ENCODE peak calls at places on chromosomes 16 and 17, in six cellular contexts. U is uterus, T is NB4, O is left ventricle myocardium inferior, C is lower lobe of right lung, A is heart right ventricle. P is an unnamed sample.

GRCh38 chr17:33750943-33751701 is 458.0 kb upstream of the ASIC2 start:
- DNase-seq in C (peak; percentile 57), A (peak; percentile 32), O (peak; percentile 49), T (peak; percentile 63), U (peak; percentile 61), P (peak; percentile 55)

GRCh38 chr17:17685775-17686291 is 4.6 kb downstream of the RAI1 start:
- DNase-seq in O (no peak), C (peak; percentile 78), T (peak; percentile 57), A (no peak), U (peak; percentile 52), P (peak; percentile 88)

GRCh38 chr16:11234884-11235702 is 20.9 kb downstream of the SOCS1 start:
- DNase-seq in U (no peak), C (peak; percentile 71), O (no peak), A (no peak), T (peak; percentile 37), P (no peak)

GRCh38 chr16:11679941-11680911 is 12.0 kb downstream of the SNN start:
- DNase-seq in O (no peak), T (no peak), U (no peak), A (no peak), C (no peak), P (no peak)

GRCh38 chr16:84052071-84052622 is 9.6 kb upstream of the SLC38A8 start:
- DNase-seq in U (no peak), C (peak; percentile 32), A (no peak), T (no peak), O (no peak), P (peak; percentile 18)

GRCh38 chr16:57358527-57359095 is at the start of gene CCL22:
- DNase-seq in A (no peak), C (no peak), T (peak; percentile 72), O (no peak), U (no peak), P (no peak)

GRCh38 chr17:29014716-29015115 is 8.9 kb upstream of the SEZ6 start:
- DNase-seq in U (no peak), O (no peak), A (no peak), T (no peak), C (no peak), P (no peak)

GRCh38 chr16:81070979-81071378 is 6.1 kb downstream of the C16orf46 start:
- DNase-seq in O (no peak), A (no peak), T (no peak), U (no peak), C (no peak), P (no peak)

GRCh38 chr17:13087802-13088201 is 70.0 kb upstream of the ELAC2 start:
- DNase-seq in T (no peak), U (no peak), O (no peak), C (no peak), A (no peak), P (no peak)

GRCh38 chr17:20232611-20233010 is 223.5 kb downstream of the SPECC1 start:
- DNase-seq in U (no peak), C (no peak), T (no peak), A (no peak), O (no peak), P (no peak)

GRCh38 chr16:67206838-67207115 is 7.8 kb downstream of the ELMO3 start:
- DNase-seq in O (no peak), U (no peak), A (no peak), T (no peak), C (no peak), P (peak; percentile 41)

GRCh38 chr17:75647061-75647460 is 13.8 kb downstream of the SMIM5 start:
- DNase-seq in O (no peak), U (no peak), A (no peak), C (no peak), T (no peak), P (no peak)

GRCh38 chr17:48599373-48599772 is 5.4 kb downstream of the HOXB6 start:
- DNase-seq in O (no peak), C (no peak), T (no peak), A (no peak), U (no peak), P (no peak)

GRCh38 chr16:54055864-54056263 is 230.7 kb downstream of the IRX3 start:
- DNase-seq in O (no peak), C (no peak), A (no peak), T (no peak), U (no peak), P (peak; percentile 20)

GRCh38 chr17:83010323-83011200 is 68.8 kb upstream of the METRNL start:
- DNase-seq in U (no peak), C (no peak), O (no peak), T (no peak), A (no peak), P (no peak)

DNA sequence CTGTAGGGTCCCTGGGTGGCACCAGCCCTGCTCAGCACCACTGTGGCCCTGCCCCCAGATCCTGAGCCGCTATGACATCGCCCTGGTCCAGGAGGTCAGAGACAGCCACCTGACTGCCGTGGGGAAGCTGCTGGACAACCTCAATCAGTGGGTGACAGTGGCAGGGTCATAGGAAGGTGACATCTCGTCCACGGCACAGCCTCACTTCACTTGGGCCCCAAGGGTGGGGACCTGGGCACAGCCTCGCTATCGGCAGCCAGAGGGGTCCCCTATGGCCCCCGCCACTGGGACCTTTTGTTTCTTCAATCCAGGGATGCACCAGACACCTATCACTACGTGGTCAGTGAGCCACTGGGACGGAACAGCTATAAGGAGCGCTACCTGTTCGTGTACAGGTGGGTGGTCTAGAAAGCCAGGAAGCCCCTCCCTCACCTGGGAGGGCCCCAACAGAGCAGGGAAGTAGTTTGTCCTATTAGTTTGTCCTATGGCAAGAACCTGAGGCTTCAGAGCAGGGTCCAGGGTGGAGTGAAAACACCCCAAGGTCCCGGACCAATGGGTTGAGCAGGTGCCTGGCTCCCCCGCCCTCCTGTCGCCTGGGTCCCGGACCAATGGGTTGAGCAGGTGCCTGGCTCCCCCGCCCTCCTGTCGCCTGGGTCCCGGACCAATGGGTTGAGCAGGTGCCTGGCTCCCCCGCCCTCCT is 1.4 kb downstream of the DNASE1 start:
- DNase-seq in A (no peak), T (no peak), C (peak; percentile 24), U (peak; percentile 5), O (no peak), P (no peak)
- H3K4me3 ChIP-seq in A (no peak overlapping the region), T (no peak overlapping the region), C (no peak overlapping the region), U (no peak overlapping the region), O (no peak overlapping the region), P (no peak overlapping the region)

GRCh38 chr17:66589892-66590291 is 245.0 kb upstream of the CACNG5 start:
- DNase-seq in U (no peak), T (no peak), C (no peak), O (no peak), A (no peak), P (no peak)
- H3K4me3 ChIP-seq in U (no peak overlapping the region), T (no peak overlapping the region), C (no peak overlapping the region), O (no peak overlapping the region), A (no peak overlapping the region), P (no peak overlapping the region)

DNA sequence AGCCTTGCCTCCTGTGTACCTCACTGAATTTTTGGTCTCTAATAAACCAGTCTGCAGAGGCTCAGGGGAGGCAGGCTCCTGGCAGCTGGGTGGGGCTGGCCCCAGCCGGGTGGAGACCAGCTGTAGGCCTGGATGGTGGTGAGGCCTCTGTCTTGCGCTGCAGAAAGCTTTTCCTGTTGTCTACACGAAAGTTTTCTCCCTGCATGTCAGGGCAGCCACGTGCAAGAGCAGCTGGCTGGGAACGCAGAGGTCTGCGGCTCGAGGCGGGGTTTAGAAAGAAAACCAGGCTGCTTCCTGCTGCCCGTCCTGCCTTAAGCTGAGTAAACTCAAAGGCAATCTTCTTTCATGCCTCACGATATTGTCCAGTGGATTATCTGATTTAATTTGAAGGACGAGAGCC is 2.4 kb downstream of the SERPINF1 start:
- DNase-seq in U (peak; percentile 80), O (peak; percentile 74), A (peak; percentile 71), T (peak; percentile 74), C (peak; percentile 70), P (peak; percentile 95)
- H3K4me3 ChIP-seq in U (no peak overlapping the region), O (peak overlapping the region; percentile 65), A (peak overlapping the region; percentile 51), T (no peak overlapping the region), C (peak overlapping the region; percentile 52), P (peak overlapping the region; percentile 88)

DNA sequence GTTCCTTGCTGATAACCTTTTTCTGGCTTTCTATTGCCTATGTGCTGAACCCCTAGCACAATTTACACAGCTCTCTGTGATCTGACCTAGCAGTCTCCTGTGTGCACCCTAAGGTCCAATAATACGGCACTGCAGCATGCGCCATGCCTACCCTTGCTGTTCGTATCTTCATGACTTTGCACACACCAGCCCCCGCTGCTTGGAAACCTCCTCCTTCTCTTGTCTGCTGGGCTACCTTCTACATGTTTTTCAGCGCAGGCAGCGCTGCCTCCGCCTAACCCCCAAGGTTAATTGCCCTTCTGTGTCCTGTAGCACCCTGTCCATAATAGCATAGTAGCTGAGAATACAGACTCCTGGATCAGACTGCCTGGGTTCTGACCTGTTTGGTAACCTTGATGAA is 1.4 kb downstream of the STARD3 start:
- DNase-seq in C (no peak), U (no peak), O (no peak), A (no peak), T (no peak), P (no peak)
- H3K4me3 ChIP-seq in C (peak overlapping the region; percentile 71), U (peak overlapping the region; percentile 59), O (peak overlapping the region; percentile 83), A (peak overlapping the region; percentile 94), T (peak overlapping the region; percentile 80), P (no peak overlapping the region)

GRCh38 chr17:59534583-59534982 is 30.8 kb upstream of the DHX40 start:
- DNase-seq in A (no peak), C (no peak), T (peak; percentile 36), U (no peak), O (no peak), P (peak; percentile 6)
- H3K4me3 ChIP-seq in A (no peak overlapping the region), C (no peak overlapping the region), T (no peak overlapping the region), U (no peak overlapping the region), O (no peak overlapping the region), P (no peak overlapping the region)

GRCh38 chr17:45221997-45222272 is 250 bp downstream of the FMNL1 start:
- DNase-seq in U (no peak), A (peak; percentile 29), C (no peak), T (no peak), O (no peak), P (no peak)
- H3K4me3 ChIP-seq in U (peak overlapping the region; percentile 39), A (peak overlapping the region; percentile 69), C (peak overlapping the region; percentile 60), T (peak overlapping the region; percentile 75), O (peak overlapping the region; percentile 84), P (no peak overlapping the region)

DNA sequence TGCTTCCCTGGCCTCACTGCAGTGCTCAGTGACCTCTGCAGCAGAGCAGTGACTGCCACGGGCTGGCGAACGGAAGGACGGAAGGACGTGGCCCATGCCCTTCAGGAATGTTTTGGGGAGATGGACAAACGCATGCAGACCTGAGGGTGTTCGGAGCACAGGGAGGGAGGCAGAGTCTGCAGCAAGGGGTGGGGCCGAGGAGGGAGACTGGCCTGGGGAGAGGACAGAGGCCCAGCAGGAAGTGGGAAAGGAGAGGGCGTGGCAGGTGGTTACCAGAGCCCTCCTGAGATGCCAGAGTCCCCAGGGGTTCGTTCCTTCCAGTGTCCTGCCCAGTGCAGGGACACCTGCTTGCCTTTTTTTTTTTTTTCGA is 21.9 kb downstream of the ADORA2B start:
- DNase-seq in T (peak; percentile 81), C (peak; percentile 79), O (no peak), A (no peak), U (peak; percentile 8), P (no peak)
- H3K4me3 ChIP-seq in T (peak overlapping the region; percentile 47), C (peak overlapping the region; percentile 18), O (peak overlapping the region; percentile 25), A (no peak overlapping the region), U (no peak overlapping the region), P (no peak overlapping the region)